ENCODE peak calls at places on chromosomes 3 and 15, in five cellular contexts. One of them, this sample, is unnamed.

GRCh38 chr3:184237211-184237610 is 7.8 kb downstream of the VWA5B2 start:
- DNase-seq in tibial artery: no peak
- DNase-seq in HL-60: no peak
- DNase-seq in mammary epithelial cell: no peak
- DNase-seq in body of pancreas: no peak
- DNase-seq in this sample: no peak

GRCh38 chr15:50945725-50946124 is 37.2 kb downstream of the AP4E1 start:
- DNase-seq in tibial artery: no peak
- DNase-seq in HL-60: peak; percentile 7
- DNase-seq in mammary epithelial cell: peak; percentile 35
- DNase-seq in body of pancreas: peak; percentile 7
- DNase-seq in this sample: no peak

GRCh38 chr3:56677286-56677685 is 5.8 kb downstream of the TASOR start:
- DNase-seq in tibial artery: no peak
- DNase-seq in HL-60: no peak
- DNase-seq in mammary epithelial cell: no peak
- DNase-seq in body of pancreas: no peak
- DNase-seq in this sample: no peak

GRCh38 chr3:128861491-128861890 is 17.9 kb upstream of the ACAD9 start:
- DNase-seq in tibial artery: no peak
- DNase-seq in HL-60: no peak
- DNase-seq in mammary epithelial cell: no peak
- DNase-seq in body of pancreas: no peak
- DNase-seq in this sample: no peak

GRCh38 chr3:164194842-164195241 is 883.5 kb downstream of the SI start:
- DNase-seq in tibial artery: no peak
- DNase-seq in HL-60: no peak
- DNase-seq in mammary epithelial cell: no peak
- DNase-seq in body of pancreas: no peak
- DNase-seq in this sample: no peak

GRCh38 chr3:35224571-35225280 is 414.6 kb upstream of the ARPP21 start:
- DNase-seq in tibial artery: no peak
- DNase-seq in HL-60: no peak
- DNase-seq in mammary epithelial cell: no peak
- DNase-seq in body of pancreas: no peak
- DNase-seq in this sample: no peak

GRCh38 chr3:150215616-150216015 is 192.5 kb upstream of the TSC22D2 start:
- DNase-seq in tibial artery: no peak
- DNase-seq in HL-60: no peak
- DNase-seq in mammary epithelial cell: peak; percentile 26
- DNase-seq in body of pancreas: no peak
- DNase-seq in this sample: no peak

GRCh38 chr3:111373861-111374260 is 168.1 kb upstream of the CD96 start:
- DNase-seq in tibial artery: no peak
- DNase-seq in HL-60: no peak
- DNase-seq in mammary epithelial cell: peak; percentile 9
- DNase-seq in body of pancreas: no peak
- DNase-seq in this sample: no peak

GRCh38 chr3:37856381-37856780 is 5.3 kb upstream of the CTDSPL start:
- DNase-seq in tibial artery: no peak
- DNase-seq in HL-60: no peak
- DNase-seq in mammary epithelial cell: no peak
- DNase-seq in body of pancreas: no peak
- DNase-seq in this sample: no peak

GRCh38 chr15:65869954-65870871 is 922 bp downstream of the RAB11A start:
- DNase-seq in tibial artery: peak; percentile 68
- DNase-seq in HL-60: peak; percentile 31
- DNase-seq in mammary epithelial cell: peak; percentile 65
- DNase-seq in body of pancreas: peak; percentile 63
- DNase-seq in this sample: peak; percentile 21

GRCh38 chr3:172615296-172615695 is 92.1 kb upstream of the TNFSF10 start:
- DNase-seq in tibial artery: no peak
- DNase-seq in HL-60: no peak
- DNase-seq in mammary epithelial cell: no peak
- DNase-seq in body of pancreas: no peak
- DNase-seq in this sample: no peak

GRCh38 chr3:78794431-78794830 is 973.4 kb downstream of the ROBO1 start:
- DNase-seq in tibial artery: no peak
- DNase-seq in HL-60: no peak
- DNase-seq in mammary epithelial cell: peak; percentile 36
- DNase-seq in body of pancreas: no peak
- DNase-seq in this sample: no peak

GRCh38 chr3:195900426-195901355 is 7.7 kb downstream of the TNK2 start:
- DNase-seq in tibial artery: no peak
- DNase-seq in HL-60: peak; percentile 96
- DNase-seq in mammary epithelial cell: peak; percentile 99
- DNase-seq in body of pancreas: peak; percentile 72
- DNase-seq in this sample: no peak

GRCh38 chr15:91572110-91572509 is 281.4 kb upstream of the SLCO3A1 start:
- DNase-seq in tibial artery: no peak
- DNase-seq in HL-60: no peak
- DNase-seq in mammary epithelial cell: peak; percentile 38
- DNase-seq in body of pancreas: peak; percentile 4
- DNase-seq in this sample: no peak

GRCh38 chr3:150521458-150521857 is 24.8 kb downstream of the SERP1 start:
- DNase-seq in tibial artery: no peak
- DNase-seq in HL-60: no peak
- DNase-seq in mammary epithelial cell: no peak
- DNase-seq in body of pancreas: no peak
- DNase-seq in this sample: no peak

GRCh38 chr15:74505837-74506514 is 35.0 kb upstream of the ARID3B start:
- DNase-seq in tibial artery: peak; percentile 4
- DNase-seq in HL-60: no peak
- DNase-seq in mammary epithelial cell: peak; percentile 40
- DNase-seq in body of pancreas: no peak
- DNase-seq in this sample: no peak

GRCh38 chr15:41648770-41649169 is 11.4 kb upstream of the MGA start:
- DNase-seq in tibial artery: no peak
- DNase-seq in HL-60: no peak
- DNase-seq in mammary epithelial cell: peak; percentile 71
- DNase-seq in body of pancreas: no peak
- DNase-seq in this sample: no peak

GRCh38 chr3:5194801-5195509 is 7.4 kb downstream of the EDEM1 start:
- DNase-seq in tibial artery: no peak
- DNase-seq in HL-60: peak; percentile 68
- DNase-seq in mammary epithelial cell: peak; percentile 90
- DNase-seq in body of pancreas: peak; percentile 28
- DNase-seq in this sample: peak; percentile 69

GRCh38 chr3:123642182-123642956 is 57.5 kb upstream of the HACD2 start:
- DNase-seq in tibial artery: peak; percentile 90
- DNase-seq in HL-60: peak; percentile 81
- DNase-seq in mammary epithelial cell: peak; percentile 77
- DNase-seq in body of pancreas: peak; percentile 86
- DNase-seq in this sample: no peak

GRCh38 chr3:123641084-123641462 is 56.2 kb upstream of the HACD2 start:
- DNase-seq in tibial artery: peak; percentile 63
- DNase-seq in HL-60: no peak
- DNase-seq in mammary epithelial cell: no peak
- DNase-seq in body of pancreas: no peak
- DNase-seq in this sample: no peak

GRCh38 chr3:123640311-123641083 is 55.6 kb upstream of the HACD2 start:
- DNase-seq in tibial artery: peak; percentile 67
- DNase-seq in HL-60: no peak
- DNase-seq in mammary epithelial cell: no peak
- DNase-seq in body of pancreas: no peak
- DNase-seq in this sample: no peak

GRCh38 chr3:123642957-123643330 is 58.1 kb upstream of the HACD2 start:
- DNase-seq in tibial artery: no peak
- DNase-seq in HL-60: no peak
- DNase-seq in mammary epithelial cell: no peak
- DNase-seq in body of pancreas: no peak
- DNase-seq in this sample: no peak

DNA sequence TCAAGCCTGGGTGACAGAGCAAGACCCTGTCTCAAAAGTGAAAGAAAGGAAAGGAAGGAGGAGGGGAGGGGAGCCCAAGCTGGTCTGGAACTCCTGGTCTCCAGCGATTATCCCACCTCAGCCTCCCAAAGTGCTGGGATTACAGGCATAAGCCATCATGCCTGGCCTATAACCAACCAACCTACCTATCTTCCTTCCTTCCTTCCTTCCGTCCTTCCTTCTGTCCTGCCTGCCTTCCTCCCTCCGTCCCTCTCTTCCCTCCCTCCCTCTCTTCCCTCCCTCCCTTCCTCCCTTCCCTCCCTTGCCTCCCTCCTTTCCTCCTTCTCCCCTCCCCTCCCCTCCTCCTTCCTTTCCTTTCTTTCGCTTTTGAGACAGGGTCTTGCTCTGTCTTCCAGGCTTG is 56.7 kb upstream of the HACD2 start:
- DNase-seq in tibial artery: peak; percentile 27
- DNase-seq in HL-60: no peak
- DNase-seq in mammary epithelial cell: no peak
- DNase-seq in body of pancreas: no peak
- DNase-seq in this sample: no peak
- H3K27ac ChIP-seq in tibial artery: peak overlapping the region; percentile 71
- H3K27ac ChIP-seq in HL-60: no peak overlapping the region
- H3K27ac ChIP-seq in mammary epithelial cell: no peak overlapping the region
- H3K27ac ChIP-seq in body of pancreas: no peak overlapping the region
- H3K27ac ChIP-seq in this sample: no peak overlapping the region

GRCh38 chr15:63332367-63333078 is 49.1 kb downstream of the CA12 start:
- DNase-seq in tibial artery: no peak
- DNase-seq in HL-60: no peak
- DNase-seq in mammary epithelial cell: peak; percentile 94
- DNase-seq in body of pancreas: no peak
- DNase-seq in this sample: no peak
- H3K27ac ChIP-seq in tibial artery: no peak overlapping the region
- H3K27ac ChIP-seq in HL-60: no peak overlapping the region
- H3K27ac ChIP-seq in mammary epithelial cell: peak overlapping the region; percentile 9
- H3K27ac ChIP-seq in body of pancreas: no peak overlapping the region
- H3K27ac ChIP-seq in this sample: no peak overlapping the region

GRCh38 chr15:84659904-84660781 is 2.1 kb upstream of the NMB start:
- DNase-seq in tibial artery: no peak
- DNase-seq in HL-60: no peak
- DNase-seq in mammary epithelial cell: no peak
- DNase-seq in body of pancreas: no peak
- DNase-seq in this sample: no peak
- H3K27ac ChIP-seq in tibial artery: no peak overlapping the region
- H3K27ac ChIP-seq in HL-60: no peak overlapping the region
- H3K27ac ChIP-seq in mammary epithelial cell: no peak overlapping the region
- H3K27ac ChIP-seq in body of pancreas: no peak overlapping the region
- H3K27ac ChIP-seq in this sample: no peak overlapping the region

DNA sequence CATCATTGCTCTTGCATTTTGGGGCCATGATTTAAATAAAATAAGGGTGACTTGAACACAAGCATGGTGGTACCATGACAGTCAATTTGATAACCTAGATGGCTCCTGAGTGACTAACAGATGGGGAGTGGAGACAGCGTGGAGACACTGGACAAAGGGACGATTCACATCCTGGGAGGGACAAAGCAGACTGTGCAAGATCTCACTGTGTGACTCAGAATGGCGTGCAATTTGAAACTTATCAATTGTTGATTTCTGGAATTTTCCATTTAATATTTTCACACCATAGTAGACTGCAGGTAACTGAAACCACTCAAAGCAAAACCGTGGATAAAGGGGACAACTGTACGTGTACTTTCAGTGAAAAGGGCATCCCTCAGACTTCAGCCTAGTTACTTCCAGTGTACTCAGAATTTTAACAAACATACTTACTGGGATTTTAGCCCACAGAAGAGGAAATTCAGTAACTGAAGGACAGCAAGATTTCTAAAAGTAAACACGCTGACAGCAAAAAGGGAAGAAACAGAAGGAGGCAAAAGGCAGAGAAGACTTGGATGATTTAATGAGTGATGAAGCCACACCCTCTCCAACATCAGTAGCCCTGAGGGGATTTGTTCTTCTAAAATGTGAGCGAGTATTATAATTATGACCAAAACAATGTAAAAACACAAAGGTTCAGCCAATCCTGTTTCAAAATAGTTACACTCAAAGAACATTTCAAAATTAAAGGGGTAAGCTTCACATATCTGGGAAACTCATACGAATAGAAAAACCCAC is 25.3 kb downstream of the MCCC1 start:
- DNase-seq in tibial artery: no peak
- DNase-seq in HL-60: no peak
- DNase-seq in mammary epithelial cell: peak; percentile 61
- DNase-seq in body of pancreas: no peak
- DNase-seq in this sample: no peak
- H3K27ac ChIP-seq in tibial artery: no peak overlapping the region
- H3K27ac ChIP-seq in HL-60: no peak overlapping the region
- H3K27ac ChIP-seq in mammary epithelial cell: peak overlapping the region; percentile 52
- H3K27ac ChIP-seq in body of pancreas: no peak overlapping the region
- H3K27ac ChIP-seq in this sample: no peak overlapping the region

DNA sequence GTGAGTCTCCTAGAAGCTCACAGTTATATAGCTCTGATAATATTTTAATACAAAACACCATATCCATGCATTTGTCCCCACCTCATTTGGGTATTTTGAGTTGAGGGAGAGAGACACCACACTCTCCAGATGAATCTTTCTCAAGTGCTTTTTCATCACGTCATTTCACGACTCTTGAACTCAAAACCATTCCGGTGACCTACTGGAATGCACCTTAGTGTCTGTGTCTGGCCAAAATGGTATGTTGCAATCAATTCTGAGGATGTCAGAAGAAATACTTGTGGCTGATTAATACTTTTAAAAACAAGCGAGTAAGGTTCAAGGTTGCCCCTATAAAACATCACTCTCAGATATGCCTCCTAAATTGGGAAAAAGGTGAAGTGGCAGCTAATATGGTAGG is 352.6 kb upstream of the ICE2 start:
- DNase-seq in tibial artery: no peak
- DNase-seq in HL-60: no peak
- DNase-seq in mammary epithelial cell: no peak
- DNase-seq in body of pancreas: no peak
- DNase-seq in this sample: no peak
- H3K27ac ChIP-seq in tibial artery: no peak overlapping the region
- H3K27ac ChIP-seq in HL-60: no peak overlapping the region
- H3K27ac ChIP-seq in mammary epithelial cell: no peak overlapping the region
- H3K27ac ChIP-seq in body of pancreas: no peak overlapping the region
- H3K27ac ChIP-seq in this sample: no peak overlapping the region

GRCh38 chr15:55990986-55991385 is 2.4 kb downstream of the NEDD4 start:
- DNase-seq in tibial artery: no peak
- DNase-seq in HL-60: no peak
- DNase-seq in mammary epithelial cell: no peak
- DNase-seq in body of pancreas: no peak
- DNase-seq in this sample: no peak

GRCh38 chr15:55991841-55992768 is 1.3 kb downstream of the NEDD4 start:
- DNase-seq in tibial artery: no peak
- DNase-seq in HL-60: no peak
- DNase-seq in mammary epithelial cell: no peak
- DNase-seq in body of pancreas: no peak
- DNase-seq in this sample: no peak

GRCh38 chr15:55992769-55993110 is 672 bp downstream of the NEDD4 start:
- DNase-seq in tibial artery: no peak
- DNase-seq in HL-60: no peak
- DNase-seq in mammary epithelial cell: no peak
- DNase-seq in body of pancreas: no peak
- DNase-seq in this sample: no peak

GRCh38 chr15:55993111-55993803 is at the start of gene NEDD4:
- DNase-seq in tibial artery: peak; percentile 93
- DNase-seq in HL-60: peak; percentile 83
- DNase-seq in mammary epithelial cell: peak; percentile 86
- DNase-seq in body of pancreas: peak; percentile 86
- DNase-seq in this sample: peak; percentile 78

GRCh38 chr15:55993804-55994539 is 560 bp upstream of the NEDD4 start:
- DNase-seq in tibial artery: no peak
- DNase-seq in HL-60: no peak
- DNase-seq in mammary epithelial cell: peak; percentile 46
- DNase-seq in body of pancreas: no peak
- DNase-seq in this sample: no peak
- H3K27ac ChIP-seq in tibial artery: peak overlapping the region; percentile 95
- H3K27ac ChIP-seq in HL-60: peak overlapping the region; percentile 36
- H3K27ac ChIP-seq in mammary epithelial cell: peak overlapping the region; percentile 92
- H3K27ac ChIP-seq in body of pancreas: peak overlapping the region; percentile 82
- H3K27ac ChIP-seq in this sample: peak overlapping the region; percentile 96

GRCh38 chr3:182244222-182244971 is 532.7 kb downstream of the SOX2 start:
- DNase-seq in tibial artery: no peak
- DNase-seq in HL-60: no peak
- DNase-seq in mammary epithelial cell: no peak
- DNase-seq in body of pancreas: peak; percentile 6
- DNase-seq in this sample: no peak
- H3K27ac ChIP-seq in tibial artery: no peak overlapping the region
- H3K27ac ChIP-seq in HL-60: no peak overlapping the region
- H3K27ac ChIP-seq in mammary epithelial cell: no peak overlapping the region
- H3K27ac ChIP-seq in body of pancreas: no peak overlapping the region
- H3K27ac ChIP-seq in this sample: no peak overlapping the region